ENCODE peak calls at places on chromosomes 2 and 18, in nine cellular contexts. One of them, this sample, is unnamed.

GRCh38 chr18:54209471-54210180 is 14.8 kb downstream of the MBD2 start:
- DNase-seq in right cardiac atrium: no peak
- DNase-seq in astrocyte of the spinal cord: no peak
- DNase-seq in CD8-positive, alpha-beta memory T cell: no peak
- DNase-seq in ureter: no peak
- DNase-seq in AML-193: no peak
- DNase-seq in NCI-H1930: no peak
- DNase-seq in HTR-8/SVneo: no peak
- DNase-seq in T-cell: no peak
- DNase-seq in this sample: no peak

GRCh38 chr2:58959996-58960395 is 718.9 kb upstream of the FANCL start:
- DNase-seq in HTR-8/SVneo: no peak
- DNase-seq in NCI-H1930: no peak
- DNase-seq in AML-193: no peak
- DNase-seq in right cardiac atrium: no peak
- DNase-seq in ureter: no peak
- DNase-seq in T-cell: no peak
- DNase-seq in astrocyte of the spinal cord: no peak
- DNase-seq in CD8-positive, alpha-beta memory T cell: no peak
- DNase-seq in this sample: no peak

GRCh38 chr2:11814979-11815510 is 68.6 kb downstream of the LPIN1 start:
- DNase-seq in T-cell: no peak
- DNase-seq in astrocyte of the spinal cord: no peak
- DNase-seq in NCI-H1930: no peak
- DNase-seq in AML-193: no peak
- DNase-seq in CD8-positive, alpha-beta memory T cell: no peak
- DNase-seq in right cardiac atrium: no peak
- DNase-seq in HTR-8/SVneo: no peak
- DNase-seq in ureter: no peak
- DNase-seq in this sample: no peak

GRCh38 chr2:18971628-18972027 is 382.3 kb upstream of the NT5C1B start:
- DNase-seq in T-cell: no peak
- DNase-seq in AML-193: no peak
- DNase-seq in astrocyte of the spinal cord: peak; percentile 19
- DNase-seq in right cardiac atrium: no peak
- DNase-seq in ureter: no peak
- DNase-seq in NCI-H1930: no peak
- DNase-seq in HTR-8/SVneo: no peak
- DNase-seq in CD8-positive, alpha-beta memory T cell: no peak
- DNase-seq in this sample: no peak

GRCh38 chr2:134070281-134070731 is 183.6 kb upstream of the MGAT5 start:
- DNase-seq in CD8-positive, alpha-beta memory T cell: no peak
- DNase-seq in right cardiac atrium: no peak
- DNase-seq in ureter: no peak
- DNase-seq in astrocyte of the spinal cord: peak; percentile 67
- DNase-seq in NCI-H1930: no peak
- DNase-seq in AML-193: no peak
- DNase-seq in HTR-8/SVneo: no peak
- DNase-seq in T-cell: no peak
- DNase-seq in this sample: no peak

GRCh38 chr2:44852594-44852993 is 88.9 kb upstream of the SIX3 start:
- DNase-seq in ureter: no peak
- DNase-seq in HTR-8/SVneo: no peak
- DNase-seq in NCI-H1930: no peak
- DNase-seq in AML-193: no peak
- DNase-seq in CD8-positive, alpha-beta memory T cell: no peak
- DNase-seq in astrocyte of the spinal cord: no peak
- DNase-seq in right cardiac atrium: no peak
- DNase-seq in T-cell: no peak
- DNase-seq in this sample: no peak

GRCh38 chr2:151363709-151364108 is 6.3 kb downstream of the TNFAIP6 start:
- DNase-seq in HTR-8/SVneo: no peak
- DNase-seq in astrocyte of the spinal cord: no peak
- DNase-seq in ureter: no peak
- DNase-seq in AML-193: no peak
- DNase-seq in T-cell: no peak
- DNase-seq in right cardiac atrium: peak; percentile 77
- DNase-seq in NCI-H1930: no peak
- DNase-seq in CD8-positive, alpha-beta memory T cell: no peak
- DNase-seq in this sample: no peak

GRCh38 chr2:46335404-46335965 is 38.3 kb downstream of the EPAS1 start:
- DNase-seq in AML-193: no peak
- DNase-seq in T-cell: no peak
- DNase-seq in right cardiac atrium: peak; percentile 79
- DNase-seq in HTR-8/SVneo: peak; percentile 62
- DNase-seq in NCI-H1930: no peak
- DNase-seq in CD8-positive, alpha-beta memory T cell: no peak
- DNase-seq in ureter: no peak
- DNase-seq in astrocyte of the spinal cord: peak; percentile 75
- DNase-seq in this sample: peak; percentile 60

GRCh38 chr18:70464343-70465114 is 175.7 kb downstream of the SOCS6 start:
- DNase-seq in ureter: peak; percentile 57
- DNase-seq in NCI-H1930: peak; percentile 74
- DNase-seq in right cardiac atrium: peak; percentile 89
- DNase-seq in HTR-8/SVneo: peak; percentile 40
- DNase-seq in T-cell: peak; percentile 8
- DNase-seq in AML-193: peak; percentile 13
- DNase-seq in astrocyte of the spinal cord: peak; percentile 62
- DNase-seq in CD8-positive, alpha-beta memory T cell: peak; percentile 26
- DNase-seq in this sample: peak; percentile 75

GRCh38 chr2:175019566-175020327 is 14.6 kb upstream of the CHN1 start:
- DNase-seq in T-cell: no peak
- DNase-seq in CD8-positive, alpha-beta memory T cell: no peak
- DNase-seq in right cardiac atrium: no peak
- DNase-seq in AML-193: no peak
- DNase-seq in ureter: no peak
- DNase-seq in HTR-8/SVneo: no peak
- DNase-seq in NCI-H1930: no peak
- DNase-seq in astrocyte of the spinal cord: no peak
- DNase-seq in this sample: no peak

GRCh38 chr18:23573948-23574431 is 12.3 kb downstream of the NPC1 start:
- DNase-seq in right cardiac atrium: no peak
- DNase-seq in AML-193: no peak
- DNase-seq in CD8-positive, alpha-beta memory T cell: no peak
- DNase-seq in astrocyte of the spinal cord: peak; percentile 72
- DNase-seq in T-cell: no peak
- DNase-seq in ureter: no peak
- DNase-seq in NCI-H1930: no peak
- DNase-seq in HTR-8/SVneo: no peak
- DNase-seq in this sample: no peak